ENCODE peak calls at places on chromosomes 11 and 22, in four cellular contexts. One of them, this sample, is unnamed.
A peak's percentile ranks its signal among the peaks of the same experiment; 100 is the strongest.

GRCh38 chr22:19873138-19873959 is 18.7 kb upstream of the GNB1L start:
- DNase-seq in K562: no peak
- DNase-seq in HepG2: no peak
- DNase-seq in WTC11: no peak
- DNase-seq in this sample: no peak

GRCh38 chr11:68153742-68154141 is 32.6 kb upstream of the CHKA start:
- DNase-seq in WTC11: no peak
- DNase-seq in K562: no peak
- DNase-seq in HepG2: no peak
- DNase-seq in this sample: no peak

GRCh38 chr11:97683733-97684132 is 1293.9 kb downstream of the JRKL start:
- DNase-seq in K562: peak; percentile 32
- DNase-seq in HepG2: peak; percentile 10
- DNase-seq in WTC11: peak; percentile 56
- DNase-seq in this sample: no peak

GRCh38 chr11:20609727-20610707 is 10.6 kb downstream of the SLC6A5 start:
- DNase-seq in K562: peak; percentile 83
- DNase-seq in WTC11: peak; percentile 94
- DNase-seq in HepG2: peak; percentile 55
- DNase-seq in this sample: no peak

GRCh38 chr11:98589975-98590374 is 430.8 kb upstream of the CNTN5 start:
- DNase-seq in K562: no peak
- DNase-seq in WTC11: no peak
- DNase-seq in HepG2: no peak
- DNase-seq in this sample: no peak

GRCh38 chr22:25966448-25966913 is 202.8 kb upstream of the SEZ6L start:
- DNase-seq in K562: no peak
- DNase-seq in WTC11: no peak
- DNase-seq in HepG2: no peak
- DNase-seq in this sample: peak; percentile 64

GRCh38 chr11:131408011-131408640 is 37.7 kb downstream of the NTM start:
- DNase-seq in K562: peak; percentile 37
- DNase-seq in HepG2: peak; percentile 38
- DNase-seq in WTC11: peak; percentile 55
- DNase-seq in this sample: no peak

GRCh38 chr11:34495724-34496377 is 17.7 kb downstream of the ELF5 start:
- DNase-seq in HepG2: peak; percentile 75
- DNase-seq in K562: no peak
- DNase-seq in WTC11: no peak
- DNase-seq in this sample: no peak

GRCh38 chr11:128848815-128849455 is 18.2 kb downstream of the KCNJ1 start:
- DNase-seq in HepG2: peak; percentile 14
- DNase-seq in WTC11: peak; percentile 90
- DNase-seq in K562: peak; percentile 58
- DNase-seq in this sample: no peak

GRCh38 chr22:48938741-48939140 is 888.9 kb downstream of the BRD1 start:
- DNase-seq in WTC11: no peak
- DNase-seq in K562: no peak
- DNase-seq in HepG2: no peak
- DNase-seq in this sample: no peak

GRCh38 chr11:120066738-120067303 is 71.1 kb downstream of the TRIM29 start:
- DNase-seq in K562: no peak
- DNase-seq in WTC11: no peak
- DNase-seq in HepG2: no peak
- DNase-seq in this sample: no peak

GRCh38 chr11:77171885-77172665 is 44.0 kb downstream of the MYO7A start:
- DNase-seq in K562: peak; percentile 60
- DNase-seq in HepG2: peak; percentile 37
- DNase-seq in WTC11: peak; percentile 85
- DNase-seq in this sample: no peak

GRCh38 chr11:94758671-94759070 is 9.5 kb upstream of the AMOTL1 start:
- DNase-seq in K562: no peak
- DNase-seq in WTC11: no peak
- DNase-seq in HepG2: no peak
- DNase-seq in this sample: no peak

GRCh38 chr11:94762995-94763394 is 5.2 kb upstream of the AMOTL1 start:
- DNase-seq in K562: no peak
- DNase-seq in HepG2: no peak
- DNase-seq in WTC11: no peak
- DNase-seq in this sample: no peak

GRCh38 chr11:94760296-94760695 is 7.9 kb upstream of the AMOTL1 start:
- DNase-seq in K562: no peak
- DNase-seq in WTC11: no peak
- DNase-seq in HepG2: no peak
- DNase-seq in this sample: no peak

GRCh38 chr11:94759522-94759921 is 8.6 kb upstream of the AMOTL1 start:
- DNase-seq in HepG2: no peak
- DNase-seq in K562: no peak
- DNase-seq in WTC11: no peak
- DNase-seq in this sample: no peak

GRCh38 chr11:94762208-94762607 is 5.9 kb upstream of the AMOTL1 start:
- DNase-seq in K562: peak; percentile 43
- DNase-seq in HepG2: no peak
- DNase-seq in WTC11: no peak
- DNase-seq in this sample: no peak
- TF ChIP-seq TCF7 in K562: no peak
- TF ChIP-seq TCF7 in HepG2: no peak
- TF ChIP-seq TCF7 in WTC11: no peak
- TF ChIP-seq TCF7 in this sample: no peak

GRCh38 chr11:130189492-130190210 is 30.1 kb downstream of the ST14 start:
- DNase-seq in K562: peak; percentile 28
- DNase-seq in HepG2: no peak
- DNase-seq in WTC11: peak; percentile 39
- DNase-seq in this sample: no peak
- TF ChIP-seq TCF7 in K562: no peak
- TF ChIP-seq TCF7 in HepG2: no peak
- TF ChIP-seq TCF7 in WTC11: no peak
- TF ChIP-seq TCF7 in this sample: no peak

GRCh38 chr11:2210366-2211112 is 38.9 kb upstream of the TH start:
- DNase-seq in K562: no peak
- DNase-seq in HepG2: no peak
- DNase-seq in WTC11: no peak
- DNase-seq in this sample: no peak
- TF ChIP-seq TCF7 in K562: no peak
- TF ChIP-seq TCF7 in HepG2: no peak
- TF ChIP-seq TCF7 in WTC11: no peak
- TF ChIP-seq TCF7 in this sample: no peak

GRCh38 chr11:10622108-10622507 is 53.6 kb upstream of the LYVE1 start:
- DNase-seq in WTC11: no peak
- DNase-seq in K562: no peak
- DNase-seq in HepG2: no peak
- DNase-seq in this sample: no peak

GRCh38 chr11:10625982-10626311 is 57.5 kb upstream of the LYVE1 start:
- DNase-seq in HepG2: no peak
- DNase-seq in WTC11: no peak
- DNase-seq in K562: no peak
- DNase-seq in this sample: no peak

GRCh38 chr11:10623797-10624761 is 55.6 kb upstream of the LYVE1 start:
- DNase-seq in WTC11: peak; percentile 75
- DNase-seq in HepG2: peak; percentile 37
- DNase-seq in K562: peak; percentile 67
- DNase-seq in this sample: no peak

GRCh38 chr11:10625281-10625981 is 57.0 kb upstream of the LYVE1 start:
- DNase-seq in HepG2: no peak
- DNase-seq in K562: no peak
- DNase-seq in WTC11: no peak
- DNase-seq in this sample: no peak

GRCh38 chr11:10622957-10623787 is 54.7 kb upstream of the LYVE1 start:
- DNase-seq in HepG2: no peak
- DNase-seq in K562: peak; percentile 21
- DNase-seq in WTC11: no peak
- DNase-seq in this sample: no peak
- TF ChIP-seq TCF7 in HepG2: no peak
- TF ChIP-seq TCF7 in K562: no peak
- TF ChIP-seq TCF7 in WTC11: no peak
- TF ChIP-seq TCF7 in this sample: no peak

GRCh38 chr11:40421187-40421586 is 1038.3 kb downstream of the LRRC4C start:
- DNase-seq in HepG2: no peak
- DNase-seq in WTC11: no peak
- DNase-seq in K562: no peak
- DNase-seq in this sample: no peak

GRCh38 chr11:40417627-40418026 is 1041.8 kb downstream of the LRRC4C start:
- DNase-seq in HepG2: no peak
- DNase-seq in WTC11: no peak
- DNase-seq in K562: no peak
- DNase-seq in this sample: no peak
- TF ChIP-seq TCF7 in HepG2: no peak
- TF ChIP-seq TCF7 in WTC11: no peak
- TF ChIP-seq TCF7 in K562: no peak
- TF ChIP-seq TCF7 in this sample: no peak

This sample was measured in GM12878.